ENCODE peak calls at places on chromosomes 7 and 10, in eight cellular contexts. One of them, this sample, is unnamed.

GRCh38 chr10:11212285-11212684 is 194.6 kb downstream of the CELF2 start:
- DNase-seq in GM10248: no peak
- DNase-seq in K562: no peak
- DNase-seq in GM12864: no peak
- DNase-seq in spleen: no peak
- DNase-seq in AG04449: no peak
- DNase-seq in fibroblast of villous mesenchyme: no peak
- DNase-seq in brain microvascular endothelial cell: no peak
- DNase-seq in this sample: no peak

GRCh38 chr10:109984013-109984412 is 23.8 kb upstream of the ADD3 start:
- DNase-seq in spleen: no peak
- DNase-seq in K562: no peak
- DNase-seq in fibroblast of villous mesenchyme: no peak
- DNase-seq in GM10248: no peak
- DNase-seq in AG04449: no peak
- DNase-seq in GM12864: no peak
- DNase-seq in brain microvascular endothelial cell: no peak
- DNase-seq in this sample: no peak

GRCh38 chr10:7235376-7235775 is 175.5 kb downstream of the SFMBT2 start:
- DNase-seq in GM10248: no peak
- DNase-seq in spleen: no peak
- DNase-seq in GM12864: no peak
- DNase-seq in K562: no peak
- DNase-seq in fibroblast of villous mesenchyme: no peak
- DNase-seq in AG04449: no peak
- DNase-seq in brain microvascular endothelial cell: no peak
- DNase-seq in this sample: no peak

GRCh38 chr7:6163402-6163801 is 109.0 kb downstream of the CYTH3 start:
- DNase-seq in GM12864: no peak
- DNase-seq in brain microvascular endothelial cell: no peak
- DNase-seq in AG04449: no peak
- DNase-seq in K562: no peak
- DNase-seq in GM10248: no peak
- DNase-seq in fibroblast of villous mesenchyme: no peak
- DNase-seq in spleen: no peak
- DNase-seq in this sample: no peak

GRCh38 chr10:114548662-114549061 is 109.4 kb downstream of the ABLIM1 start:
- DNase-seq in AG04449: no peak
- DNase-seq in fibroblast of villous mesenchyme: peak
- DNase-seq in GM10248: no peak
- DNase-seq in brain microvascular endothelial cell: peak
- DNase-seq in GM12864: no peak
- DNase-seq in spleen: no peak
- DNase-seq in K562: peak
- DNase-seq in this sample: peak

GRCh38 chr7:105808209-105808608 is 68.2 kb downstream of the ATXN7L1 start:
- DNase-seq in AG04449: no peak
- DNase-seq in brain microvascular endothelial cell: no peak
- DNase-seq in K562: no peak
- DNase-seq in GM12864: no peak
- DNase-seq in spleen: no peak
- DNase-seq in fibroblast of villous mesenchyme: no peak
- DNase-seq in GM10248: no peak
- DNase-seq in this sample: no peak

GRCh38 chr7:4733936-4734528 is 41.4 kb upstream of the AP5Z1 start:
- DNase-seq in brain microvascular endothelial cell: no peak
- DNase-seq in AG04449: no peak
- DNase-seq in fibroblast of villous mesenchyme: no peak
- DNase-seq in GM12864: no peak
- DNase-seq in GM10248: no peak
- DNase-seq in K562: no peak
- DNase-seq in spleen: no peak
- DNase-seq in this sample: no peak

GRCh38 chr10:102405632-102406031 is 10.1 kb downstream of the NFKB2 start:
- DNase-seq in GM12864: no peak
- DNase-seq in brain microvascular endothelial cell: no peak
- DNase-seq in fibroblast of villous mesenchyme: no peak
- DNase-seq in K562: no peak
- DNase-seq in GM10248: no peak
- DNase-seq in AG04449: no peak
- DNase-seq in spleen: no peak
- DNase-seq in this sample: no peak

GRCh38 chr10:131049051-131049450 is 262.5 kb downstream of the TCERG1L start:
- DNase-seq in brain microvascular endothelial cell: no peak
- DNase-seq in GM12864: no peak
- DNase-seq in spleen: peak
- DNase-seq in GM10248: no peak
- DNase-seq in K562: no peak
- DNase-seq in AG04449: no peak
- DNase-seq in fibroblast of villous mesenchyme: no peak
- DNase-seq in this sample: no peak

GRCh38 chr7:101555269-101555920 is 73.7 kb downstream of the MYL10 start:
- DNase-seq in spleen: peak
- DNase-seq in K562: peak
- DNase-seq in GM10248: peak
- DNase-seq in GM12864: no peak
- DNase-seq in brain microvascular endothelial cell: no peak
- DNase-seq in fibroblast of villous mesenchyme: no peak
- DNase-seq in AG04449: no peak
- DNase-seq in this sample: no peak

GRCh38 chr7:39659356-39660013 is 36.1 kb downstream of the RALA start:
- DNase-seq in spleen: no peak
- DNase-seq in fibroblast of villous mesenchyme: no peak
- DNase-seq in K562: no peak
- DNase-seq in brain microvascular endothelial cell: no peak
- DNase-seq in GM12864: no peak
- DNase-seq in GM10248: no peak
- DNase-seq in AG04449: no peak
- DNase-seq in this sample: no peak

GRCh38 chr7:130560972-130561371 is 69.1 kb downstream of the MEST start:
- DNase-seq in spleen: no peak
- DNase-seq in GM10248: peak
- DNase-seq in GM12864: peak
- DNase-seq in K562: peak
- DNase-seq in AG04449: no peak
- DNase-seq in fibroblast of villous mesenchyme: peak
- DNase-seq in brain microvascular endothelial cell: no peak
- DNase-seq in this sample: peak

GRCh38 chr10:86851329-86852207 is 95.1 kb downstream of the BMPR1A start:
- DNase-seq in brain microvascular endothelial cell: no peak
- DNase-seq in spleen: no peak
- DNase-seq in GM10248: no peak
- DNase-seq in K562: no peak
- DNase-seq in GM12864: no peak
- DNase-seq in AG04449: peak
- DNase-seq in fibroblast of villous mesenchyme: peak
- DNase-seq in this sample: peak

GRCh38 chr7:146591976-146592375 is 475.4 kb downstream of the CNTNAP2 start:
- DNase-seq in K562: no peak
- DNase-seq in AG04449: no peak
- DNase-seq in brain microvascular endothelial cell: no peak
- DNase-seq in GM12864: no peak
- DNase-seq in fibroblast of villous mesenchyme: no peak
- DNase-seq in GM10248: no peak
- DNase-seq in spleen: no peak
- DNase-seq in this sample: no peak

GRCh38 chr10:30775779-30776591 is 146.4 kb upstream of the LYZL2 start:
- DNase-seq in spleen: no peak
- DNase-seq in AG04449: no peak
- DNase-seq in fibroblast of villous mesenchyme: peak
- DNase-seq in GM12864: no peak
- DNase-seq in K562: no peak
- DNase-seq in brain microvascular endothelial cell: peak
- DNase-seq in GM10248: no peak
- DNase-seq in this sample: peak

GRCh38 chr7:118418433-118418832 is 193.9 kb downstream of the ANKRD7 start:
- DNase-seq in GM10248: no peak
- DNase-seq in fibroblast of villous mesenchyme: no peak
- DNase-seq in AG04449: no peak
- DNase-seq in spleen: no peak
- DNase-seq in K562: no peak
- DNase-seq in GM12864: no peak
- DNase-seq in brain microvascular endothelial cell: no peak
- DNase-seq in this sample: no peak

GRCh38 chr7:129677796-129678195 is 66.3 kb downstream of the NRF1 start:
- DNase-seq in AG04449: no peak
- DNase-seq in brain microvascular endothelial cell: no peak
- DNase-seq in fibroblast of villous mesenchyme: no peak
- DNase-seq in spleen: no peak
- DNase-seq in GM12864: no peak
- DNase-seq in GM10248: no peak
- DNase-seq in K562: no peak
- DNase-seq in this sample: no peak

GRCh38 chr7:50641442-50642405 is 76.5 kb upstream of the DDC start:
- DNase-seq in AG04449: no peak
- DNase-seq in GM12864: no peak
- DNase-seq in K562: no peak
- DNase-seq in brain microvascular endothelial cell: no peak
- DNase-seq in spleen: no peak
- DNase-seq in fibroblast of villous mesenchyme: no peak
- DNase-seq in GM10248: no peak
- DNase-seq in this sample: no peak

GRCh38 chr7:22895491-22895890 is 72.8 kb upstream of the TOMM7 start:
- DNase-seq in GM10248: no peak
- DNase-seq in GM12864: no peak
- DNase-seq in AG04449: peak
- DNase-seq in K562: no peak
- DNase-seq in brain microvascular endothelial cell: no peak
- DNase-seq in spleen: no peak
- DNase-seq in fibroblast of villous mesenchyme: no peak
- DNase-seq in this sample: no peak

GRCh38 chr7:154640266-154640865 is 362.6 kb downstream of the PAXIP1 start:
- DNase-seq in GM12864: no peak
- DNase-seq in GM10248: no peak
- DNase-seq in AG04449: no peak
- DNase-seq in brain microvascular endothelial cell: no peak
- DNase-seq in K562: peak
- DNase-seq in fibroblast of villous mesenchyme: no peak
- DNase-seq in spleen: no peak
- DNase-seq in this sample: no peak

GRCh38 chr7:123665157-123665556 is 9.5 kb downstream of the LMOD2 start:
- DNase-seq in GM12864: no peak
- DNase-seq in brain microvascular endothelial cell: no peak
- DNase-seq in spleen: no peak
- DNase-seq in K562: no peak
- DNase-seq in AG04449: no peak
- DNase-seq in fibroblast of villous mesenchyme: no peak
- DNase-seq in GM10248: no peak
- DNase-seq in this sample: no peak

GRCh38 chr7:140593583-140593982 is 47.0 kb downstream of the DENND2A start:
- DNase-seq in spleen: peak
- DNase-seq in brain microvascular endothelial cell: no peak
- DNase-seq in GM12864: no peak
- DNase-seq in GM10248: no peak
- DNase-seq in fibroblast of villous mesenchyme: no peak
- DNase-seq in K562: peak
- DNase-seq in AG04449: no peak
- DNase-seq in this sample: no peak

GRCh38 chr7:101175664-101176063 is 4.4 kb downstream of the NAT16 start:
- DNase-seq in GM12864: no peak
- DNase-seq in K562: no peak
- DNase-seq in GM10248: no peak
- DNase-seq in spleen: no peak
- DNase-seq in AG04449: no peak
- DNase-seq in brain microvascular endothelial cell: no peak
- DNase-seq in fibroblast of villous mesenchyme: no peak
- DNase-seq in this sample: no peak

GRCh38 chr7:6398943-6399342 is 48.8 kb downstream of the DAGLB start:
- DNase-seq in brain microvascular endothelial cell: no peak
- DNase-seq in AG04449: no peak
- DNase-seq in GM12864: no peak
- DNase-seq in K562: no peak
- DNase-seq in fibroblast of villous mesenchyme: no peak
- DNase-seq in GM10248: no peak
- DNase-seq in spleen: peak
- DNase-seq in this sample: peak

GRCh38 chr10:45491061-45491460 is 117.0 kb downstream of the ALOX5 start:
- DNase-seq in AG04449: no peak
- DNase-seq in K562: no peak
- DNase-seq in fibroblast of villous mesenchyme: no peak
- DNase-seq in brain microvascular endothelial cell: no peak
- DNase-seq in GM10248: no peak
- DNase-seq in GM12864: no peak
- DNase-seq in spleen: no peak
- DNase-seq in this sample: no peak

DNA sequence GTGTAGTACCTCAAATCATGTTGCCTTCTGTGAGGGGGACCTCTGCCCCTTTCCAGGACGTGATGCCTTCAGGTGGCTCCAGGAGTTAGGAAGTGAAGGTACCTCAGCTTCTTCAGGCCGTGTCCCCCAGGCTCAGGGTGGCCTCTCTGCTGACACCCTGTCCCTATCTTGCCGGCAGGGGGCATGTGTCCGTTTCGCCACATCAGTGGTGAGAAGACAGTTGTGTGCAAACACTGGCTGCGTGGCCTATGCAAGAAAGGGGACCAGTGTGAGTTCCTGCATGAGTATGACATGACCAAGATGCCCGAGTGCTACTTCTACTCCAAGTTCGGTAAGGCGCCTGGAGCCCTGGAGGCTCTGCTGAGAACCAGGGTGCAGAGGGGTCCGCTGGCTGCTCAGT is 9.2 kb downstream of the CPSF4 start:
- DNase-seq in GM12864: no peak
- DNase-seq in K562: peak
- DNase-seq in GM10248: no peak
- DNase-seq in fibroblast of villous mesenchyme: no peak
- DNase-seq in spleen: no peak
- DNase-seq in brain microvascular endothelial cell: no peak
- DNase-seq in AG04449: no peak
- DNase-seq in this sample: peak
- TF ChIP-seq CTCF in GM12864: no peak
- TF ChIP-seq CTCF in K562: peak
- TF ChIP-seq CTCF in GM10248: no peak
- TF ChIP-seq CTCF in fibroblast of villous mesenchyme: peak
- TF ChIP-seq CTCF in spleen: no peak
- TF ChIP-seq CTCF in brain microvascular endothelial cell: peak
- TF ChIP-seq CTCF in AG04449: no peak
- TF ChIP-seq CTCF in this sample: no peak

GRCh38 chr10:33520223-33520622 is 185.8 kb upstream of the NRP1 start:
- DNase-seq in GM10248: no peak
- DNase-seq in GM12864: no peak
- DNase-seq in spleen: no peak
- DNase-seq in AG04449: no peak
- DNase-seq in fibroblast of villous mesenchyme: no peak
- DNase-seq in K562: no peak
- DNase-seq in brain microvascular endothelial cell: no peak
- DNase-seq in this sample: no peak
- TF ChIP-seq CTCF in GM10248: no peak
- TF ChIP-seq CTCF in GM12864: no peak
- TF ChIP-seq CTCF in spleen: no peak
- TF ChIP-seq CTCF in AG04449: no peak
- TF ChIP-seq CTCF in fibroblast of villous mesenchyme: no peak
- TF ChIP-seq CTCF in K562: no peak
- TF ChIP-seq CTCF in brain microvascular endothelial cell: no peak
- TF ChIP-seq CTCF in this sample: no peak

GRCh38 chr7:116210345-116211005 is at the start of gene TES:
- DNase-seq in K562: peak
- DNase-seq in spleen: peak
- DNase-seq in fibroblast of villous mesenchyme: no peak
- DNase-seq in GM12864: peak
- DNase-seq in GM10248: peak
- DNase-seq in AG04449: no peak
- DNase-seq in brain microvascular endothelial cell: no peak
- DNase-seq in this sample: peak
- TF ChIP-seq CTCF in K562: no peak
- TF ChIP-seq CTCF in spleen: no peak
- TF ChIP-seq CTCF in fibroblast of villous mesenchyme: no peak
- TF ChIP-seq CTCF in GM12864: no peak
- TF ChIP-seq CTCF in GM10248: no peak
- TF ChIP-seq CTCF in AG04449: no peak
- TF ChIP-seq CTCF in brain microvascular endothelial cell: no peak
- TF ChIP-seq CTCF in this sample: no peak

GRCh38 chr7:82600601-82601000 is 157.0 kb upstream of the CACNA2D1 start:
- DNase-seq in GM10248: no peak
- DNase-seq in fibroblast of villous mesenchyme: no peak
- DNase-seq in GM12864: no peak
- DNase-seq in AG04449: no peak
- DNase-seq in spleen: no peak
- DNase-seq in brain microvascular endothelial cell: no peak
- DNase-seq in K562: no peak
- DNase-seq in this sample: no peak
- TF ChIP-seq CTCF in GM10248: no peak
- TF ChIP-seq CTCF in fibroblast of villous mesenchyme: peak
- TF ChIP-seq CTCF in GM12864: no peak
- TF ChIP-seq CTCF in AG04449: no peak
- TF ChIP-seq CTCF in spleen: no peak
- TF ChIP-seq CTCF in brain microvascular endothelial cell: peak
- TF ChIP-seq CTCF in K562: no peak
- TF ChIP-seq CTCF in this sample: no peak